ENCODE peak calls at places on chromosomes 7 and 10, in nine cellular contexts. C is esophagus muscularis mucosa, W is GM23338, E is Panc1, K is sigmoid colon, L is transverse colon, U is breast epithelium, I is K562, X is spleen. B is an unnamed sample.

GRCh38 chr10:89183571-89183970 is 23.5 kb downstream of the CH25H start:
- DNase-seq in W (no peak), I (no peak), L (no peak), C (no peak), E (no peak), U (no peak), K (no peak), X (no peak), B (no peak)

GRCh38 chr7:106417273-106417902 is 132.6 kb upstream of the NAMPT start:
- DNase-seq in I (no peak), W (no peak), C (no peak), X (no peak), L (no peak), K (no peak), E (no peak), U (no peak), B (no peak)

GRCh38 chr10:32958992-32959703 is 1.1 kb upstream of the ITGB1 start:
- DNase-seq in E (no peak), C (no peak), K (no peak), L (no peak), U (no peak), X (no peak), W (no peak), I (no peak), B (no peak)

GRCh38 chr7:28135760-28136159 is 44.8 kb downstream of the JAZF1 start:
- DNase-seq in L (no peak), X (no peak), C (no peak), U (no peak), K (no peak), I (no peak), E (no peak), W (no peak), B (no peak)

GRCh38 chr7:13989138-13989943 is at the start of gene ETV1:
- DNase-seq in K (peak; percentile 79), U (no peak), L (peak; percentile 35), C (no peak), X (peak; percentile 75), I (peak; percentile 86), W (peak; percentile 98), E (peak; percentile 65), B (peak; percentile 82)

GRCh38 chr7:140049339-140050024 is 13.3 kb downstream of the PARP12 start:
- DNase-seq in U (no peak), K (no peak), W (no peak), E (no peak), L (peak; percentile 44), X (no peak), I (no peak), C (peak; percentile 39), B (no peak)

GRCh38 chr10:26221571-26221970 is 5.0 kb downstream of the GAD2 start:
- DNase-seq in W (peak; percentile 37), U (no peak), C (peak; percentile 77), X (no peak), I (no peak), K (no peak), E (no peak), L (no peak), B (no peak)

GRCh38 chr7:66696774-66697191 is 43.8 kb upstream of the RABGEF1 start:
- DNase-seq in C (no peak), E (no peak), I (no peak), U (no peak), W (no peak), L (no peak), K (no peak), X (no peak), B (no peak)

GRCh38 chr7:95473276-95473985 is 12.3 kb upstream of the ASB4 start:
- DNase-seq in K (no peak), L (no peak), E (no peak), W (no peak), I (no peak), C (no peak), U (no peak), X (no peak), B (no peak)

GRCh38 chr7:27764109-27764508 is 24.1 kb downstream of the TAX1BP1 start:
- DNase-seq in L (no peak), U (no peak), I (no peak), C (no peak), K (no peak), X (no peak), E (no peak), W (no peak), B (no peak)

GRCh38 chr10:96889415-96890171 is 57.5 kb downstream of the LCOR start:
- DNase-seq in U (no peak), X (no peak), I (no peak), C (no peak), L (no peak), E (no peak), W (no peak), K (no peak), B (no peak)

GRCh38 chr7:607938-608337 is 88.3 kb upstream of the PDGFA start:
- DNase-seq in L (no peak), I (no peak), K (no peak), W (no peak), E (no peak), U (no peak), X (peak; percentile 63), C (no peak), B (no peak)

GRCh38 chr7:84196007-84196551 is 1.5 kb upstream of the SEMA3A start:
- DNase-seq in C (no peak), L (no peak), K (no peak), E (no peak), U (no peak), I (no peak), X (no peak), W (peak; percentile 35), B (no peak)
- TF ChIP-seq POLR2AphosphoS5 in C (peak; percentile 23), L (no peak), K (peak; percentile 64), E (no peak), U (no peak), I (no peak), X (no peak), W (no peak), B (no peak)

GRCh38 chr7:130974169-130974568 is 240.2 kb upstream of the KLF14 start:
- DNase-seq in C (no peak), E (no peak), W (no peak), L (no peak), U (no peak), K (no peak), X (no peak), I (no peak), B (no peak)

GRCh38 chr7:130973637-130974036 is 239.6 kb upstream of the KLF14 start:
- DNase-seq in X (no peak), W (no peak), U (no peak), K (no peak), L (no peak), C (no peak), I (no peak), E (no peak), B (no peak)

GRCh38 chr7:130974794-130975193 is 240.8 kb upstream of the KLF14 start:
- DNase-seq in X (no peak), U (no peak), K (no peak), L (no peak), W (no peak), I (no peak), C (no peak), E (no peak), B (no peak)

GRCh38 chr7:130972201-130972600 is 238.2 kb upstream of the KLF14 start:
- DNase-seq in W (no peak), L (no peak), K (no peak), X (no peak), C (no peak), I (no peak), U (no peak), E (no peak), B (no peak)

DNA sequence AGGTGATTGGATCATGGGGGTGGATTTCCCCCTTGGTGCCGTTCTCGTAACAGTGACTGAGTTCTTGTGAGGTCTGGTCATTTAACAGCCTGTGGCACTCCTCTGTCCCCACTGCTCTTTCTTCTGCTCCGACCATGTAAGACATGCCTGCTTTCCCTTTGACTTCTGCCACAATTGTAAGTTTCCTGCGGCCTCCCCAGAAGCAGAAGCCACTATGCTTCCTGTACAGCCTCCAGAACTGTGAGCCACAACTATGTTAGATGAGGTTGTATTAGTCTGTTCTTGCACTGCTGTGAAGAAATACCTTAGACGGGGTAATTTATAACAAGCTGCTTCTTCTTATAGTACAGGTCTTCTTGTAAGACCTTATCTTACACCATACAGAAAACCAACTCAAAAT is 241.7 kb upstream of the KLF14 start:
- DNase-seq in L (no peak), X (no peak), I (no peak), K (no peak), E (no peak), U (no peak), W (no peak), C (no peak), B (no peak)
- TF ChIP-seq POLR2AphosphoS5 in L (no peak), X (no peak), I (no peak), K (no peak), E (no peak), U (no peak), W (no peak), C (no peak), B (no peak)

DNA sequence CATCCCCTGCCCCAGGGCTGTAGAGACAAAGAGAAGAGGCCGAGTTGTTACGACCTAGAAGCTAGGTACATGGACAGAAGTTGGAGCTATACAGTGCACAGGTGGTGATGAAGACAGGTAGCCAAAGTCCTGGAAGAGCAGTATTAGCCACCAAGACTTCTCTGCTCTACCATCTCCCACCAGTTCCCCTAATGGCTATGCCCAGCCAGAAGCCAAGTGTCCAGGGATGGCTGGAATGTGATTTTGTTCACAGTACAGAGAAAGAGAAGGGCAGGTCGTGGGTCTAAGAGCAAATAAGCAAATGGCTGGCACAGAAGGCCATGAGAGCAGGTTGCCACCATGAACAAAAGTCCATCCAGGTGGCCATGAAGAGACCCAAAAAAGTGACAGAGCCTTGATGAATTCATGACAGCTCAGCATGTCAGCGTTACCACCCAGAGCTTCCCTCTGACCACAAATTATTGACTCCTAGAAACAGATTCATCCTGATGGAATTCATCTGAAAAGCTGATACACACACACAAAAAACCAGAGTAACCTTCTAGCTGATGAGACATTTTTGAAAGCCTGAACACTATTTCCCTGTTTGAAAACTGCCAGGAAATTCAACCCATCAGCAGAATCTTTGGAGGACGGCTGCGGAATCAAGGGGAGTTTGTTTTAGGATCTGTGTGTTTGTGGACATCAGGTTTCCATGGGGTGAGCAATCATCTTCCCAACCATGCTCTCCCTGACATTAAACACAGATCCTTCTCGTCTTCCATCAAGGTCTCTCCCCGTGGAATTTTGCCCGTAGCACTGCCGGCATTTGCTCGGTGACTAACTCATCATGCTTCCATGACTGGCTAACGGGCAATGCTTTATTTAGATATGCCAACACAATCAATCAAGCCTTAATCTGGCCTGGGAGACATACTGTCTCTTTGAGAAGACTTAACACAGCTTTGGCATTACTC is 906.7 kb upstream of the AUTS2 start:
- DNase-seq in L (no peak), I (no peak), X (no peak), W (no peak), E (no peak), C (no peak), K (no peak), U (no peak), B (no peak)
- TF ChIP-seq POLR2AphosphoS5 in L (no peak), I (no peak), X (no peak), W (no peak), E (no peak), C (peak; percentile 49), K (no peak), U (no peak), B (no peak)

DNA sequence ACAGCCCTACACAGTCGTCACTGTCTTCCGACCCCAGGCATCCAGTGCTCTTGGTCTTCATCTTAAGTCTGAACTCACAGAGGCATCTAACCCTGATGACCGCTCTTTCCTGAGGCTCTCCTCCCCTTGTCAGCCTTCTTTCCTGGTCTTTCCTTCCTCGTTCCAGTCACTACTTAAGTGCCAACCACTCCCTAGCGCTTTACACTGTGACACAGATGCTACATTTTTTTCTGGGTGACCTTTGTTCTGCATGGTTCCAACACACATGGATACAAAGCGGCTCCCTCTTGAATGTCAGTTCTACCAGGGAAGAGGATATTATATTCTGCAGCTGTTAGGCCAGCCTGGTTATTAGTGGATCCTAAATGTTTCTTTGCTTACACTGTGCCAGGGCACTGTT is 12.7 kb downstream of the YWHAG start:
- DNase-seq in L (peak; percentile 59), X (no peak), E (no peak), C (no peak), U (no peak), W (no peak), I (no peak), K (peak; percentile 11), B (no peak)
- TF ChIP-seq POLR2AphosphoS5 in L (peak; percentile 78), X (no peak), E (no peak), C (no peak), U (no peak), W (no peak), I (peak; percentile 42), K (no peak), B (no peak)